ENCODE peak calls at places on chromosome 21, in four cellular contexts. One of them, this sample, is unnamed.
A peak's percentile ranks its signal among the peaks of the same experiment; 100 is the strongest.

GRCh38 chr21:16102113-16102512 is 372.3 kb downstream of the USP25 start:
- DNase-seq in K562: no peak
- DNase-seq in HepG2: no peak
- DNase-seq in H1: no peak
- DNase-seq in this sample: no peak

GRCh38 chr21:41758550-41758949 is 8.3 kb downstream of the RIPK4 start:
- DNase-seq in H1: no peak
- DNase-seq in HepG2: no peak
- DNase-seq in K562: no peak
- DNase-seq in this sample: peak; percentile 41

GRCh38 chr21:33959680-33960079 is 44.1 kb upstream of the ATP5PO start:
- DNase-seq in HepG2: no peak
- DNase-seq in K562: no peak
- DNase-seq in H1: no peak
- DNase-seq in this sample: no peak

GRCh38 chr21:37848721-37849490 is 67.4 kb downstream of the KCNJ6 start:
- DNase-seq in H1: no peak
- DNase-seq in K562: no peak
- DNase-seq in HepG2: no peak
- DNase-seq in this sample: no peak

GRCh38 chr21:42586406-42586805 is 67.0 kb upstream of the PDE9A start:
- DNase-seq in K562: no peak
- DNase-seq in H1: no peak
- DNase-seq in HepG2: no peak
- DNase-seq in this sample: no peak

GRCh38 chr21:15614757-15615156 is 115.0 kb upstream of the USP25 start:
- DNase-seq in H1: no peak
- DNase-seq in K562: no peak
- DNase-seq in HepG2: no peak
- DNase-seq in this sample: no peak

GRCh38 chr21:15430023-15430422 is 299.8 kb upstream of the USP25 start:
- DNase-seq in K562: no peak
- DNase-seq in HepG2: no peak
- DNase-seq in H1: no peak
- DNase-seq in this sample: no peak

GRCh38 chr21:42366292-42367010 is at the start of gene TFF1:
- DNase-seq in K562: no peak
- DNase-seq in HepG2: peak; percentile 71
- DNase-seq in H1: no peak
- DNase-seq in this sample: no peak

GRCh38 chr21:14513772-14514171 is 32.3 kb downstream of the SAMSN1 start:
- DNase-seq in H1: no peak
- DNase-seq in HepG2: no peak
- DNase-seq in K562: no peak
- DNase-seq in this sample: no peak

GRCh38 chr21:18810136-18810535 is 406.6 kb upstream of the TMPRSS15 start:
- DNase-seq in H1: no peak
- DNase-seq in K562: no peak
- DNase-seq in HepG2: no peak
- DNase-seq in this sample: no peak

GRCh38 chr21:35020902-35021301 is 28.2 kb downstream of the RUNX1 start:
- DNase-seq in HepG2: no peak
- DNase-seq in K562: no peak
- DNase-seq in H1: no peak
- DNase-seq in this sample: no peak

GRCh38 chr21:35051287-35051818 is 2.3 kb upstream of the RUNX1 start:
- DNase-seq in HepG2: peak; percentile 82
- DNase-seq in H1: peak; percentile 79
- DNase-seq in K562: peak; percentile 85
- DNase-seq in this sample: peak; percentile 80

GRCh38 chr21:37845535-37845934 is 70.7 kb downstream of the KCNJ6 start:
- DNase-seq in HepG2: no peak
- DNase-seq in H1: no peak
- DNase-seq in K562: no peak
- DNase-seq in this sample: no peak

GRCh38 chr21:25956993-25957714 is 213.4 kb downstream of the APP start:
- DNase-seq in HepG2: no peak
- DNase-seq in H1: no peak
- DNase-seq in K562: no peak
- DNase-seq in this sample: no peak

GRCh38 chr21:42666023-42666747 is 12.8 kb downstream of the PDE9A start:
- DNase-seq in HepG2: no peak
- DNase-seq in H1: peak; percentile 86
- DNase-seq in K562: peak; percentile 96
- DNase-seq in this sample: no peak

GRCh38 chr21:44702111-44702972 is 5.4 kb downstream of the KRTAP10-12 start:
- DNase-seq in K562: no peak
- DNase-seq in H1: no peak
- DNase-seq in HepG2: no peak
- DNase-seq in this sample: no peak

GRCh38 chr21:41065539-41065938 is 102.4 kb upstream of the BACE2 start:
- DNase-seq in H1: no peak
- DNase-seq in K562: no peak
- DNase-seq in HepG2: no peak
- DNase-seq in this sample: no peak

GRCh38 chr21:45076245-45076661 is 1.9 kb downstream of the ADARB1 start:
- DNase-seq in K562: no peak
- DNase-seq in H1: no peak
- DNase-seq in HepG2: peak; percentile 14
- DNase-seq in this sample: no peak

GRCh38 chr21:45469273-45470086 is 64.5 kb downstream of the COL18A1 start:
- DNase-seq in K562: no peak
- DNase-seq in H1: no peak
- DNase-seq in HepG2: peak; percentile 99
- DNase-seq in this sample: no peak

GRCh38 chr21:41880153-41880552 is 1.0 kb upstream of the PRDM15 start:
- DNase-seq in H1: no peak
- DNase-seq in K562: no peak
- DNase-seq in HepG2: no peak
- DNase-seq in this sample: no peak

GRCh38 chr21:44700101-44701022 is 3.4 kb downstream of the KRTAP10-12 start:
- DNase-seq in K562: peak; percentile 6
- DNase-seq in H1: no peak
- DNase-seq in HepG2: peak; percentile 32
- DNase-seq in this sample: no peak

GRCh38 chr21:45266518-45267389 is 20.9 kb downstream of the POFUT2 start:
- DNase-seq in HepG2: no peak
- DNase-seq in K562: no peak
- DNase-seq in H1: no peak
- DNase-seq in this sample: no peak

GRCh38 chr21:44846485-44847260 is 26.8 kb downstream of the PTTG1IP start:
- DNase-seq in K562: no peak
- DNase-seq in H1: no peak
- DNase-seq in HepG2: peak; percentile 48
- DNase-seq in this sample: no peak

GRCh38 chr21:45592626-45593134 is 50.4 kb upstream of the SLC19A1 start:
- DNase-seq in HepG2: no peak
- DNase-seq in K562: no peak
- DNase-seq in H1: no peak
- DNase-seq in this sample: no peak

GRCh38 chr21:43721225-43721605 is 2.3 kb downstream of the PDXK start:
- DNase-seq in K562: no peak
- DNase-seq in H1: no peak
- DNase-seq in HepG2: no peak
- DNase-seq in this sample: no peak

GRCh38 chr21:43644609-43645008 is 14.7 kb downstream of the HSF2BP start:
- DNase-seq in HepG2: no peak
- DNase-seq in H1: no peak
- DNase-seq in K562: peak; percentile 3
- DNase-seq in this sample: no peak

GRCh38 chr21:44458971-44459711 is 3.8 kb downstream of the LRRC3 start:
- DNase-seq in H1: no peak
- DNase-seq in HepG2: no peak
- DNase-seq in K562: no peak
- DNase-seq in this sample: no peak

GRCh38 chr21:18298228-18298627 is 53.6 kb downstream of the CHODL start:
- DNase-seq in HepG2: no peak
- DNase-seq in K562: no peak
- DNase-seq in H1: no peak
- DNase-seq in this sample: no peak

GRCh38 chr21:41928621-41929220 is 25.1 kb downstream of the C2CD2 start:
- DNase-seq in H1: no peak
- DNase-seq in HepG2: no peak
- DNase-seq in K562: no peak
- DNase-seq in this sample: no peak

GRCh38 chr21:32412998-32413504 is 545 bp downstream of the EVA1C start:
- DNase-seq in H1: no peak
- DNase-seq in HepG2: no peak
- DNase-seq in K562: no peak
- DNase-seq in this sample: no peak

GRCh38 chr21:37862536-37862935 is 53.7 kb downstream of the KCNJ6 start:
- DNase-seq in HepG2: no peak
- DNase-seq in H1: peak; percentile 36
- DNase-seq in K562: no peak
- DNase-seq in this sample: no peak

GRCh38 chr21:45582128-45582527 is 39.9 kb upstream of the SLC19A1 start:
- DNase-seq in H1: no peak
- DNase-seq in HepG2: no peak
- DNase-seq in K562: peak; percentile 17
- DNase-seq in this sample: no peak

GRCh38 chr21:34621434-34622000 is 6.6 kb upstream of the RCAN1 start:
- DNase-seq in HepG2: no peak
- DNase-seq in H1: no peak
- DNase-seq in K562: no peak
- DNase-seq in this sample: no peak

GRCh38 chr21:42213082-42213774 is 5.7 kb upstream of the ABCG1 start:
- DNase-seq in K562: no peak
- DNase-seq in H1: no peak
- DNase-seq in HepG2: no peak
- DNase-seq in this sample: no peak

GRCh38 chr21:32096411-32096810 is 182.4 kb downstream of the MIS18A start:
- DNase-seq in H1: peak; percentile 70
- DNase-seq in K562: peak; percentile 52
- DNase-seq in HepG2: peak; percentile 13
- DNase-seq in this sample: peak; percentile 28

GRCh38 chr21:38917045-38917774 is 111.5 kb downstream of the ETS2 start:
- DNase-seq in K562: no peak
- DNase-seq in HepG2: peak; percentile 94
- DNase-seq in H1: no peak
- DNase-seq in this sample: no peak

GRCh38 chr21:27403011-27403410 is 436.1 kb upstream of the ADAMTS5 start:
- DNase-seq in HepG2: no peak
- DNase-seq in K562: no peak
- DNase-seq in H1: no peak
- DNase-seq in this sample: no peak

GRCh38 chr21:27406297-27407009 is 439.6 kb upstream of the ADAMTS5 start:
- DNase-seq in HepG2: no peak
- DNase-seq in H1: no peak
- DNase-seq in K562: no peak
- DNase-seq in this sample: no peak

GRCh38 chr21:27412530-27412929 is 445.6 kb upstream of the ADAMTS5 start:
- DNase-seq in H1: no peak
- DNase-seq in K562: no peak
- DNase-seq in HepG2: no peak
- DNase-seq in this sample: no peak

GRCh38 chr21:27408826-27409225 is 441.9 kb upstream of the ADAMTS5 start:
- DNase-seq in K562: no peak
- DNase-seq in HepG2: no peak
- DNase-seq in H1: no peak
- DNase-seq in this sample: no peak

DNA sequence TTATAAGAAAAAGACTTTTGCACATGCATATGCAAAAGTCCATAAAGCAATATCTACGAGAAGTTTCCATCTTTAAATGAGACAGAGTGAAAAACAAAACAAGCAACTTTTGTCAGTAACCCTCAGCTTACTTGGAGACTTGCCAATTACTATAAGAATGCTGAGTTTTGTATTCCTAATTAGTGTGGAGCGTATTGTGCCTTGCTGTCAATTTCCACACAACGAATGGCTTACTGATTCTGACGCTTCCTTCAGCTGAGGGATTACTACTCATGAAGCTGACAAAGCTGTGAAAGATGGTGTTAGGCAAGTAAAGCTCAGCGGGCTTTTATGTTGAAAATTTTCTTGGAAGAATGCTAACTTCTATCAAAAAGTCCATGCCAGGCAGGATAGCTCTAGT is 440.4 kb upstream of the ADAMTS5 start:
- DNase-seq in K562: no peak
- DNase-seq in HepG2: no peak
- DNase-seq in H1: no peak
- DNase-seq in this sample: no peak
- TF ChIP-seq JUND in K562: no peak
- TF ChIP-seq JUND in HepG2: no peak
- TF ChIP-seq JUND in H1: no peak
- TF ChIP-seq JUND in this sample: no peak

GRCh38 chr21:24671901-24672300 is 935.4 kb downstream of the MRPL39 start:
- DNase-seq in H1: no peak
- DNase-seq in HepG2: no peak
- DNase-seq in K562: no peak
- DNase-seq in this sample: no peak
- TF ChIP-seq FOSL1 in H1: no peak
- TF ChIP-seq FOSL1 in HepG2: no peak
- TF ChIP-seq FOSL1 in K562: no peak
- TF ChIP-seq FOSL1 in this sample: no peak

DNA sequence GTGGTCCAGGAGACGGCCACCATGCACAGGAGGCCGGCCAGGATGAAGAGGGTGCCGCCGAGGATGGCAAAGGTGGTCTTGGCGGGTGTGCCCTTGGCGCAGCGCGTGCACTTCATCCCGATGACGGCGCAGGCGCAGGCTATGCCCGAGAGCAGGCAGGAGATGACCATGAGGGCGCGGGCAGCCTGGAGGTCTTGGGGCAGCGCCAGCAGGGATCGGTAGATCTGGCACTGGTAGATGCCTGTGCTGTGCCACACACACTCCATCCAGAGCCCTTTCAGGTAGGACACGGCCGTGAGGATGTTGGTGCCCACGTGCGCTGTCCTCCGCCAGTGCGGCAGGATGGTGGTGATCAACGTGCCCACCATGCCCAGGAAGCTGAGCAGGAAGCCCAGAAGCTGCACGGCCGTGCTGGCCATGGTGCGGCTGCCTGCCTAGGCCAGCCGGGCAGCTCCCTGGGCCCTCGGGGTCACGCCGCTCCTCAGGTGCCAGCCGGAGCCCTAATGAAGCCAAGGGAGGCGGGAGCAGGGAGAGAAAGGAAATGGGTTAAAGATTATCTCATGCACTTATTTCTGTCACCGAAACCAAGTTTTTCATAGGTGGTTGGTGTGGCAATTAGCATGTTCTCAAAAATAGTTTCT is 18.5 kb downstream of the CLDN14 start:
- DNase-seq in HepG2: no peak
- DNase-seq in H1: no peak
- DNase-seq in K562: no peak
- DNase-seq in this sample: no peak
- TF ChIP-seq JUND in HepG2: no peak
- TF ChIP-seq JUND in H1: no peak
- TF ChIP-seq JUND in K562: no peak
- TF ChIP-seq JUND in this sample: no peak

GRCh38 chr21:24259241-24259640 is 1348.0 kb downstream of the MRPL39 start:
- DNase-seq in K562: no peak
- DNase-seq in H1: no peak
- DNase-seq in HepG2: no peak
- DNase-seq in this sample: no peak
- TF ChIP-seq FOSL1 in K562: no peak
- TF ChIP-seq FOSL1 in H1: no peak
- TF ChIP-seq FOSL1 in HepG2: no peak
- TF ChIP-seq FOSL1 in this sample: no peak

This sample was measured in HCT116.